ENCODE peak calls at places on chromosomes 5 and 9, in eight cellular contexts. N is heart left ventricle; Z is pancreas; W is CD8-positive, alpha-beta memory T cell; R is H1; F is HCT116; Y is K562; C is aorta. J is an unnamed sample. For H3K4me1, the result is how much of the 10 kb centered on the place peaks cover.

GRCh38 chr5:176646049-176646706 is 1.1 kb upstream of the TSPAN17 start:
- DNase-seq in Z (peak), W (no peak), F (no peak), Y (no peak), C (no peak), R (no peak), N (no peak), J (no peak)

GRCh38 chr9:89172398-89172797 is 6.2 kb downstream of the SHC3 start:
- DNase-seq in W (no peak), Z (no peak), C (no peak), N (no peak), Y (no peak), R (no peak), F (no peak), J (no peak)

GRCh38 chr5:132465095-132465707 is 25.4 kb downstream of the IRF1 start:
- DNase-seq in Y (no peak), R (no peak), N (no peak), Z (no peak), F (no peak), W (no peak), C (no peak), J (no peak)

GRCh38 chr5:149151717-149152116 is 10.4 kb downstream of the ABLIM3 start:
- DNase-seq in W (no peak), Z (no peak), Y (no peak), C (no peak), R (no peak), N (no peak), F (no peak), J (no peak)

GRCh38 chr5:11146171-11146570 is 385.1 kb upstream of the DAP start:
- DNase-seq in W (no peak), C (no peak), R (no peak), Y (no peak), F (no peak), N (no peak), Z (no peak), J (no peak)

GRCh38 chr5:74500037-74500917 is 140.3 kb downstream of the ENC1 start:
- DNase-seq in W (no peak), R (no peak), N (no peak), C (no peak), Z (no peak), F (no peak), Y (no peak), J (no peak)

GRCh38 chr5:72347801-72348305 is 27.7 kb downstream of the PTCD2 start:
- DNase-seq in C (no peak), R (no peak), Z (no peak), F (peak), N (no peak), Y (no peak), W (no peak), J (no peak)

GRCh38 chr9:110650261-110650660 is 18.3 kb upstream of the MUSK start:
- DNase-seq in Y (no peak), Z (no peak), C (no peak), W (no peak), F (no peak), N (no peak), R (no peak), J (no peak)

GRCh38 chr5:39197556-39197955 is 21.8 kb downstream of the FYB1 start:
- DNase-seq in C (no peak), Z (no peak), R (no peak), F (peak), Y (no peak), W (peak), N (no peak), J (no peak)

GRCh38 chr5:175714686-175715085 is 56.8 kb downstream of the HRH2 start:
- DNase-seq in F (no peak), Z (peak), W (no peak), Y (no peak), N (no peak), R (no peak), C (no peak), J (no peak)

GRCh38 chr5:11182441-11183080 is 421.5 kb upstream of the DAP start:
- DNase-seq in N (no peak), Y (peak), F (peak), Z (no peak), R (no peak), W (no peak), C (no peak), J (no peak)

GRCh38 chr5:114412509-114413171 is 50.8 kb downstream of the KCNN2 start:
- DNase-seq in Y (no peak), F (peak), R (no peak), Z (no peak), C (no peak), W (no peak), N (no peak), J (no peak)

GRCh38 chr9:82934949-82935348 is 128.0 kb downstream of the RASEF start:
- DNase-seq in Z (no peak), R (no peak), Y (no peak), C (no peak), W (no peak), N (no peak), F (no peak), J (no peak)

GRCh38 chr9:104923289-104923688 is 4.7 kb downstream of the ABCA1 start:
- DNase-seq in W (no peak), N (no peak), C (no peak), F (no peak), Z (no peak), R (peak), Y (no peak), J (no peak)
- H3K4me1 ChIP-seq in W (under half), N (half or more), C (under half), F (under half), Z (under half), R (under half), Y (under half), J (under half)

GRCh38 chr5:40223884-40224402 is 455.8 kb upstream of the PTGER4 start:
- DNase-seq in Y (no peak), Z (no peak), R (no peak), C (no peak), F (no peak), W (no peak), N (no peak), J (no peak)

GRCh38 chr5:40221796-40222195 is 457.9 kb upstream of the PTGER4 start:
- DNase-seq in F (no peak), C (no peak), N (no peak), W (no peak), Z (no peak), Y (no peak), R (no peak), J (no peak)

GRCh38 chr5:40227366-40227765 is 452.3 kb upstream of the PTGER4 start:
- DNase-seq in W (no peak), Y (no peak), Z (no peak), F (no peak), C (no peak), N (no peak), R (no peak), J (no peak)

GRCh38 chr5:40226906-40227305 is 452.8 kb upstream of the PTGER4 start:
- DNase-seq in Z (no peak), N (no peak), Y (no peak), F (no peak), C (no peak), W (no peak), R (no peak), J (no peak)

GRCh38 chr5:40224421-40224820 is 455.3 kb upstream of the PTGER4 start:
- DNase-seq in Y (no peak), C (no peak), W (no peak), Z (no peak), F (no peak), R (no peak), N (no peak), J (no peak)
- H3K4me1 ChIP-seq in Y (under half), C (under half), W (under half), Z (under half), F (under half), R (under half), N (under half), J (under half)

GRCh38 chr9:72936679-72937078 is 16.2 kb downstream of the ALDH1A1 start:
- DNase-seq in F (no peak), C (no peak), R (no peak), W (no peak), Z (no peak), N (no peak), Y (no peak), J (no peak)

GRCh38 chr9:72933730-72934665 is 18.9 kb downstream of the ALDH1A1 start:
- DNase-seq in Y (no peak), F (no peak), N (no peak), R (no peak), C (no peak), Z (no peak), W (no peak), J (no peak)

GRCh38 chr9:72936266-72936665 is 16.6 kb downstream of the ALDH1A1 start:
- DNase-seq in N (no peak), Z (no peak), F (no peak), R (no peak), C (no peak), W (no peak), Y (no peak), J (no peak)

GRCh38 chr9:72935595-72935994 is 17.3 kb downstream of the ALDH1A1 start:
- DNase-seq in Y (no peak), W (no peak), C (no peak), Z (no peak), N (no peak), R (no peak), F (no peak), J (no peak)

GRCh38 chr9:72937545-72937944 is 15.3 kb downstream of the ALDH1A1 start:
- DNase-seq in Y (no peak), R (no peak), W (no peak), Z (no peak), F (no peak), C (no peak), N (no peak), J (no peak)
- H3K4me1 ChIP-seq in Y (under half), R (under half), W (under half), Z (under half), F (under half), C (under half), N (under half), J (under half)

GRCh38 chr5:151070449-151070848 is 10.4 kb downstream of the TNIP1 start:
- DNase-seq in R (no peak), F (no peak), N (no peak), Z (no peak), W (no peak), Y (no peak), C (no peak), J (no peak)

GRCh38 chr5:151073280-151073679 is 7.6 kb downstream of the TNIP1 start:
- DNase-seq in R (no peak), Z (no peak), C (no peak), N (no peak), Y (no peak), W (no peak), F (no peak), J (no peak)

GRCh38 chr5:151071021-151071420 is 9.8 kb downstream of the TNIP1 start:
- DNase-seq in C (no peak), R (no peak), Z (no peak), N (no peak), Y (no peak), W (no peak), F (no peak), J (no peak)

GRCh38 chr5:151074557-151074956 is 6.3 kb downstream of the TNIP1 start:
- DNase-seq in R (no peak), Y (no peak), F (no peak), C (no peak), N (no peak), W (no peak), Z (no peak), J (no peak)

DNA sequence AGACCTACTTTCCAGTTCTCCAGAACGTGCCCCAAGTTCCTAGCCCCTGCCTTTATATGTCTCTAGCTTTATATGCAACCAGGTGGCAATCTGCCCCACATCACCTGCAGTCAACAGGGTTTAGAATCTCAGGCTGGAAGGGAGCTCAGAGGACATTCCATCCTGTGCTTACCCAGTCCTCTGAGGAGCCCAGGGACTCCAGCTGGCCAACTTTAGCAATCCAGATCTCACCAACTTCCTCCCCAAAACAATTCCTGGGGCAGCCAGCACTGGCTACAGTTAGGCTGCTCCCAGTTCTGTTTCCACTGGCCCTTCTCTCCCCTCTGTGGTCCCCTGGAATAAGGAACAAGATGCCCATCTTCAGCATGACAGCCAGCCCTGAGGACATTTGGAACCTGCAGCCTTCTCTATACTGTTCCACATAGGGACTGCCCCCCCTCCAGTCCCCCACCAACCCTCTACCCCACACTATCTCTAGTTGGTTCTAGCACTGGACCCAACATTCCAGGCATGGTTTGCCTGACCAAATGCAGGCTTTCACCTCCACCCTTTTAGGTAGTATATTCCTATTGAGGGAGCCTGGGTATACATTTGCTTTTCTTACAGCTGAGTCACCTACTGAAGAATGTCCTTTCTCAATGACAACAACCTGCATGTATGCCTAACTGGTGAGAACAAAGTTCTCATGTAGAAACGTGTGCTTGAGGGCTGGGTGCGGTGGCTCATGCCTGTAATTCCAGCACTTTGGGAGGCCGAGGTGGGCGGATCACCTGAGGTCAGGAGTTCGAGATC is 8.4 kb downstream of the TNIP1 start:
- DNase-seq in F (no peak), Z (no peak), Y (no peak), R (no peak), W (no peak), C (no peak), N (no peak), J (no peak)
- H3K4me1 ChIP-seq in F (under half), Z (under half), Y (under half), R (under half), W (half or more), C (under half), N (half or more), J (under half)

DNA sequence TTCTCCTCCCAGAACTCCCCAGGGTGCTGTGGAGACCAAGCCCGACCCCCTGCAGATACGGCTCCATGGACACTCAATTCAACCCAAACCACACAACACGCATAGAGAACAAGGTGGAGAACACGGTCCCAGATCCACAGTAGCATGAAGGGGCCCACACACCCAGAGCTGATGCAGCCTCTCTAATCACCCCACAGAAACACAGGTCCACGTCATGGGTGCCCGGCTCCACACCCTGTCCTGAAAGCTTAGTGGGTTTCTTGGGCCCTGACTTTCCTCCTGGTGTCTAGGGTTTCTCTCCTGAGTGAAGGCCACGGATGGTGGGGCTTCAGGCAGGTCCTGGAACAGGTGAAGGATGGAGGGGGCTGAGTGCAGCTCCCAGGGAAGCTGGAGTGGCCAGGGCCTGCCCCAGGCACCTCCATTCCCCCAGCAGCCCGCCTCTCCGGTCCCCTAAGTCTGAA is 1.5 kb upstream of the SLC23A1 start:
- DNase-seq in W (no peak), F (no peak), Z (peak), N (no peak), R (no peak), Y (no peak), C (no peak), J (no peak)
- H3K4me1 ChIP-seq in W (under half), F (under half), Z (under half), N (under half), R (under half), Y (under half), C (under half), J (under half)

DNA sequence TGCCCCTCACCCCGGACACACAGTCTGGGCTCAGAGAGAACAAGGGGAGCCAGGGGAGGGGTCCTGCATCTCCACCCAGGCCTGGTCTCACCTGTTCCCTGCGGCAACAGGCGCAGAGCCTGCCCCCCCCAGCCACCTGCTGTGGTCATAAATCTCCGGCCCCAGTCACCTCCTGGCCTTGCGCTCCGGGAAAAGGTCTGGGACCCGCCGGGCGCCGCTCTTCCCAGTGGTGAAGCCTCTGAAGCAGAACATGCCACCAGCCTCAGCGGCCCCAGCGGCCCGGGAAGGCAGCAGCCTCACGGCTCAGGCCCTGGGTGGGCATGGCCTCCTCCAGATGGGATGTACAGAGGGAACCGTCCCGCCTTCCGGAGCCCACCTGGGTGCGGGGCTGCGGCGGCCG is 20.6 kb downstream of the NOTCH1 start:
- DNase-seq in C (no peak), Z (no peak), R (no peak), N (no peak), W (no peak), Y (no peak), F (no peak), J (no peak)
- H3K4me1 ChIP-seq in C (under half), Z (under half), R (under half), N (half or more), W (under half), Y (under half), F (under half), J (under half)

GRCh38 chr5:6492934-6493333 is 44.3 kb downstream of the UBE2QL1 start:
- DNase-seq in C (no peak), Y (no peak), W (no peak), F (no peak), R (no peak), Z (no peak), N (no peak), J (no peak)

GRCh38 chr5:6489786-6490185 is 41.1 kb downstream of the UBE2QL1 start:
- DNase-seq in W (no peak), Z (no peak), R (no peak), Y (no peak), F (no peak), C (no peak), N (no peak), J (no peak)

GRCh38 chr5:6490246-6490645 is 41.6 kb downstream of the UBE2QL1 start:
- DNase-seq in F (no peak), R (no peak), Z (no peak), Y (no peak), N (no peak), C (no peak), W (no peak), J (no peak)

GRCh38 chr5:6490693-6491092 is 42.0 kb downstream of the UBE2QL1 start:
- DNase-seq in W (no peak), C (no peak), N (no peak), Z (no peak), Y (no peak), R (no peak), F (no peak), J (no peak)

DNA sequence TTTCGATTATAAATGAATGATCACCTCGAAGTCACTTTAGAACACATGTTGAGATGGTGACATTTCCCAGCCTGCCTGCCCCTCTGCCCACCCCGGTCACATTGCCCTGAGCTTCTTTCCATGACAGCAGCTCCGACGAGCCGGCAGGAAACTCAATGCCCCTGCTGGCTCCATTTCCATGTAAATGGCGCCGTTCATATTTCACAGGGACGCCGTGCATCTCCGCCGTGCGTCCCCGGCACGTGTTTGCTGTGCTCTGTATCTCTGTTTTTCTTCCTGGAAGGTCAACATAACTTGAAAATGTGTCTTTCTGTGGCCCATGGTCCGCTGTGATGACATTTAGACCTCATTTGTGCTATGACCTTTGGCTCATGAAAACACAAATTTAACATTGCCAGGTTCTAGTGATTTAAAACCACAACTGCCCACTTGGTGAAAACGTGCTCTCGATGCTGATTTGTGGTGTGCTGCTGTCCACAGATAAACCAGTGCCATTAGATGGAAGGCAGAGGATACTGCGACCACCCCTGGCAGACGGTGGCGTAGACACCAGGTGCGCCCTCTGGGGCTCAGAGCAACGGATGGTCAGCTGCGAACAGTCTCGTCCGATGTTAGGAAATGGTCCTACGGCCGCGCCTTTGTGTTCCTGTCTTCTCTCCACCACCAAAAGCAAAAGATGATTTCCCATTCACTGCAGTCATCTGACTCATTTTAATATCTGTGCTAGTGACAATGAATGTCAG is 43.1 kb downstream of the UBE2QL1 start:
- DNase-seq in W (no peak), C (no peak), R (no peak), Z (no peak), Y (no peak), N (no peak), F (no peak), J (no peak)
- H3K4me1 ChIP-seq in W (under half), C (under half), R (under half), Z (under half), Y (under half), N (under half), F (under half), J (under half)

DNA sequence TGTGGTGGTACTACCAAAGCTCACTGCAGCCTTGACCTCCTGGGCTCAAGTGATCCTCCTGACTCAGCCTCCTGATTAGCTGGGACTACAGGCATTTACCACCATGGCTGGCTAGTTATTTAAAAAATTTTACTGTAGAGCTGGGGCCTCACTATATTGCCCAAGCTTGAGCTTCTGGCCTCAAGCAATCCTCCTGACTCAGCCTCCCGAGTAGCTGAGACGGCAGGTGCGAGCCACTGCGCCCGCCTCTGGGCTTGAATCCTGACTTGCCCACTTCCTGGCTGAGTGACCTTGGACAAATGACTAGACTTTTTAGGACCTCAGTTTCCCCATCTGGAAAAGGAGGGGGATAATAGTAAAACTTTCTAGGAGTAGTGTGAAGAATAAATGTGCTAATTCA is 32.1 kb downstream of the NCS1 start:
- DNase-seq in W (no peak), C (no peak), F (no peak), N (no peak), Z (no peak), R (no peak), Y (no peak), J (no peak)
- H3K4me1 ChIP-seq in W (under half), C (under half), F (under half), N (under half), Z (under half), R (under half), Y (under half), J (half or more)

GRCh38 chr9:23245067-23245466 is 581.0 kb downstream of the ELAVL2 start:
- DNase-seq in F (no peak), W (no peak), N (no peak), Z (no peak), C (no peak), R (no peak), Y (no peak), J (no peak)
- H3K4me1 ChIP-seq in F (under half), W (under half), N (under half), Z (under half), C (under half), R (under half), Y (under half), J (under half)

GRCh38 chr5:95460662-95461061 is 69.5 kb downstream of the FAM81B start:
- DNase-seq in N (no peak), W (no peak), C (no peak), F (no peak), R (no peak), Y (no peak), Z (no peak), J (no peak)
- H3K4me1 ChIP-seq in N (under half), W (under half), C (under half), F (under half), R (under half), Y (under half), Z (under half), J (under half)